ENCODE peak calls at places on chromosome 4, in five cellular contexts. One of them, this sample, is unnamed.

GRCh38 chr4:85591361-85592098 is 116.6 kb downstream of the ARHGAP24 start:
- DNase-seq in psoas muscle: no peak
- DNase-seq in CD4-positive, alpha-beta memory T cell: no peak
- DNase-seq in stomach: no peak
- DNase-seq in Peyer's patch: no peak
- DNase-seq in this sample: no peak

GRCh38 chr4:180618396-180618795 is 1624.8 kb upstream of the TENM3 start:
- DNase-seq in psoas muscle: no peak
- DNase-seq in CD4-positive, alpha-beta memory T cell: no peak
- DNase-seq in Peyer's patch: no peak
- DNase-seq in stomach: no peak
- DNase-seq in this sample: no peak

GRCh38 chr4:109079731-109080130 is 222.7 kb downstream of the COL25A1 start:
- DNase-seq in CD4-positive, alpha-beta memory T cell: no peak
- DNase-seq in psoas muscle: no peak
- DNase-seq in stomach: no peak
- DNase-seq in Peyer's patch: no peak
- DNase-seq in this sample: no peak

GRCh38 chr4:76811604-76812412 is 86.1 kb downstream of the SOWAHB start:
- DNase-seq in stomach: no peak
- DNase-seq in psoas muscle: peak; percentile 60
- DNase-seq in Peyer's patch: no peak
- DNase-seq in CD4-positive, alpha-beta memory T cell: no peak
- DNase-seq in this sample: no peak

GRCh38 chr4:145047151-145047550 is 50.8 kb downstream of the ANAPC10 start:
- DNase-seq in stomach: no peak
- DNase-seq in CD4-positive, alpha-beta memory T cell: no peak
- DNase-seq in psoas muscle: no peak
- DNase-seq in Peyer's patch: no peak
- DNase-seq in this sample: no peak

GRCh38 chr4:170248029-170248428 is 158.3 kb upstream of the AADAT start:
- DNase-seq in Peyer's patch: no peak
- DNase-seq in stomach: no peak
- DNase-seq in CD4-positive, alpha-beta memory T cell: no peak
- DNase-seq in psoas muscle: no peak
- DNase-seq in this sample: no peak

GRCh38 chr4:52861879-52862604 is at the start of gene RASL11B:
- DNase-seq in CD4-positive, alpha-beta memory T cell: peak; percentile 87
- DNase-seq in stomach: peak; percentile 89
- DNase-seq in psoas muscle: peak; percentile 89
- DNase-seq in Peyer's patch: peak; percentile 89
- DNase-seq in this sample: no peak

GRCh38 chr4:76430519-76431388 is 4.3 kb upstream of the SHROOM3 start:
- DNase-seq in Peyer's patch: no peak
- DNase-seq in CD4-positive, alpha-beta memory T cell: peak; percentile 15
- DNase-seq in stomach: no peak
- DNase-seq in psoas muscle: no peak
- DNase-seq in this sample: no peak

GRCh38 chr4:155042014-155042413 is 166.4 kb upstream of the NPY2R start:
- DNase-seq in psoas muscle: no peak
- DNase-seq in stomach: no peak
- DNase-seq in CD4-positive, alpha-beta memory T cell: no peak
- DNase-seq in Peyer's patch: no peak
- DNase-seq in this sample: no peak

GRCh38 chr4:72365016-72365415 is 204.0 kb downstream of the ADAMTS3 start:
- DNase-seq in stomach: no peak
- DNase-seq in CD4-positive, alpha-beta memory T cell: no peak
- DNase-seq in psoas muscle: no peak
- DNase-seq in Peyer's patch: no peak
- DNase-seq in this sample: no peak

GRCh38 chr4:98448923-98449322 is 187.7 kb downstream of the RAP1GDS1 start:
- DNase-seq in stomach: no peak
- DNase-seq in CD4-positive, alpha-beta memory T cell: no peak
- DNase-seq in Peyer's patch: peak; percentile 84
- DNase-seq in psoas muscle: no peak
- DNase-seq in this sample: no peak

GRCh38 chr4:87530868-87531267 is 1.7 kb upstream of the SPARCL1 start:
- DNase-seq in CD4-positive, alpha-beta memory T cell: no peak
- DNase-seq in stomach: peak; percentile 30
- DNase-seq in Peyer's patch: peak; percentile 69
- DNase-seq in psoas muscle: peak; percentile 65
- DNase-seq in this sample: no peak

GRCh38 chr4:22021116-22021515 is 72.5 kb upstream of the KCNIP4 start:
- DNase-seq in CD4-positive, alpha-beta memory T cell: no peak
- DNase-seq in Peyer's patch: no peak
- DNase-seq in psoas muscle: no peak
- DNase-seq in stomach: no peak
- DNase-seq in this sample: no peak

GRCh38 chr4:57109530-57109846 is 697 bp downstream of the IGFBP7 start:
- DNase-seq in psoas muscle: peak; percentile 41
- DNase-seq in CD4-positive, alpha-beta memory T cell: no peak
- DNase-seq in Peyer's patch: no peak
- DNase-seq in stomach: no peak
- DNase-seq in this sample: no peak

GRCh38 chr4:77001907-77002306 is 52.4 kb downstream of the SEPTIN11 start:
- DNase-seq in CD4-positive, alpha-beta memory T cell: no peak
- DNase-seq in stomach: no peak
- DNase-seq in Peyer's patch: no peak
- DNase-seq in psoas muscle: no peak
- DNase-seq in this sample: no peak

GRCh38 chr4:175789632-175790031 is 22.4 kb downstream of the GPM6A start:
- DNase-seq in stomach: no peak
- DNase-seq in Peyer's patch: no peak
- DNase-seq in psoas muscle: no peak
- DNase-seq in CD4-positive, alpha-beta memory T cell: no peak
- DNase-seq in this sample: no peak

GRCh38 chr4:152997771-152998487 is 61.8 kb downstream of the FHDC1 start:
- DNase-seq in Peyer's patch: peak; percentile 54
- DNase-seq in stomach: no peak
- DNase-seq in psoas muscle: no peak
- DNase-seq in CD4-positive, alpha-beta memory T cell: no peak
- DNase-seq in this sample: peak; percentile 96

GRCh38 chr4:139015269-139015947 is at the start of gene NOCT:
- DNase-seq in CD4-positive, alpha-beta memory T cell: peak; percentile 90
- DNase-seq in Peyer's patch: peak; percentile 96
- DNase-seq in psoas muscle: peak; percentile 95
- DNase-seq in stomach: peak; percentile 92
- DNase-seq in this sample: peak; percentile 83

GRCh38 chr4:186472948-186473347 is 82.4 kb downstream of the MTNR1A start:
- DNase-seq in stomach: no peak
- DNase-seq in CD4-positive, alpha-beta memory T cell: no peak
- DNase-seq in Peyer's patch: no peak
- DNase-seq in psoas muscle: no peak
- DNase-seq in this sample: no peak

GRCh38 chr4:118964891-118965411 is 76.3 kb downstream of the SYNPO2 start:
- DNase-seq in Peyer's patch: no peak
- DNase-seq in stomach: no peak
- DNase-seq in CD4-positive, alpha-beta memory T cell: no peak
- DNase-seq in psoas muscle: no peak
- DNase-seq in this sample: no peak

GRCh38 chr4:112552668-112553067 is 36.7 kb upstream of the NEUROG2 start:
- DNase-seq in Peyer's patch: no peak
- DNase-seq in psoas muscle: no peak
- DNase-seq in stomach: no peak
- DNase-seq in CD4-positive, alpha-beta memory T cell: no peak
- DNase-seq in this sample: peak; percentile 26

GRCh38 chr4:146952896-146953295 is 7.2 kb upstream of the TTC29 start:
- DNase-seq in Peyer's patch: no peak
- DNase-seq in CD4-positive, alpha-beta memory T cell: no peak
- DNase-seq in psoas muscle: no peak
- DNase-seq in stomach: no peak
- DNase-seq in this sample: no peak
- H3K27ac ChIP-seq in Peyer's patch: no peak overlapping the region
- H3K27ac ChIP-seq in CD4-positive, alpha-beta memory T cell: no peak overlapping the region
- H3K27ac ChIP-seq in psoas muscle: no peak overlapping the region
- H3K27ac ChIP-seq in stomach: no peak overlapping the region
- H3K27ac ChIP-seq in this sample: no peak overlapping the region

GRCh38 chr4:1113311-1114009 is at the start of gene RNF212:
- DNase-seq in stomach: peak; percentile 32
- DNase-seq in psoas muscle: peak; percentile 49
- DNase-seq in CD4-positive, alpha-beta memory T cell: peak; percentile 42
- DNase-seq in Peyer's patch: no peak
- DNase-seq in this sample: no peak
- H3K27ac ChIP-seq in stomach: no peak within 1 kb of the TSS
- H3K27ac ChIP-seq in psoas muscle: no peak within 1 kb of the TSS
- H3K27ac ChIP-seq in CD4-positive, alpha-beta memory T cell: no peak within 1 kb of the TSS
- H3K27ac ChIP-seq in Peyer's patch: no peak within 1 kb of the TSS
- H3K27ac ChIP-seq in this sample: no peak within 1 kb of the TSS

GRCh38 chr4:41133619-41134018 is 80.7 kb downstream of the APBB2 start:
- DNase-seq in psoas muscle: no peak
- DNase-seq in CD4-positive, alpha-beta memory T cell: no peak
- DNase-seq in stomach: no peak
- DNase-seq in Peyer's patch: no peak
- DNase-seq in this sample: no peak

GRCh38 chr4:41136456-41136855 is 77.9 kb downstream of the APBB2 start:
- DNase-seq in stomach: no peak
- DNase-seq in psoas muscle: no peak
- DNase-seq in CD4-positive, alpha-beta memory T cell: no peak
- DNase-seq in Peyer's patch: no peak
- DNase-seq in this sample: no peak

GRCh38 chr4:41134581-41134980 is 79.8 kb downstream of the APBB2 start:
- DNase-seq in stomach: no peak
- DNase-seq in Peyer's patch: no peak
- DNase-seq in CD4-positive, alpha-beta memory T cell: no peak
- DNase-seq in psoas muscle: no peak
- DNase-seq in this sample: no peak

GRCh38 chr4:41137879-41138278 is 76.5 kb downstream of the APBB2 start:
- DNase-seq in psoas muscle: no peak
- DNase-seq in stomach: no peak
- DNase-seq in CD4-positive, alpha-beta memory T cell: no peak
- DNase-seq in Peyer's patch: no peak
- DNase-seq in this sample: no peak

GRCh38 chr4:41135761-41136160 is 78.6 kb downstream of the APBB2 start:
- DNase-seq in psoas muscle: no peak
- DNase-seq in Peyer's patch: no peak
- DNase-seq in stomach: no peak
- DNase-seq in CD4-positive, alpha-beta memory T cell: no peak
- DNase-seq in this sample: no peak
- H3K27ac ChIP-seq in psoas muscle: no peak overlapping the region
- H3K27ac ChIP-seq in Peyer's patch: no peak overlapping the region
- H3K27ac ChIP-seq in stomach: no peak overlapping the region
- H3K27ac ChIP-seq in CD4-positive, alpha-beta memory T cell: no peak overlapping the region
- H3K27ac ChIP-seq in this sample: peak overlapping the region; percentile 62

GRCh38 chr4:102809190-102809589 is 18.2 kb downstream of the UBE2D3 start:
- DNase-seq in Peyer's patch: no peak
- DNase-seq in psoas muscle: no peak
- DNase-seq in stomach: no peak
- DNase-seq in CD4-positive, alpha-beta memory T cell: no peak
- DNase-seq in this sample: no peak
- H3K27ac ChIP-seq in Peyer's patch: no peak overlapping the region
- H3K27ac ChIP-seq in psoas muscle: peak overlapping the region; percentile 64
- H3K27ac ChIP-seq in stomach: no peak overlapping the region
- H3K27ac ChIP-seq in CD4-positive, alpha-beta memory T cell: no peak overlapping the region
- H3K27ac ChIP-seq in this sample: peak overlapping the region; percentile 15

GRCh38 chr4:125268065-125268755 is 46.5 kb upstream of the FAT4 start:
- DNase-seq in CD4-positive, alpha-beta memory T cell: no peak
- DNase-seq in stomach: no peak
- DNase-seq in psoas muscle: no peak
- DNase-seq in Peyer's patch: no peak
- DNase-seq in this sample: no peak
- H3K27ac ChIP-seq in CD4-positive, alpha-beta memory T cell: no peak overlapping the region
- H3K27ac ChIP-seq in stomach: no peak overlapping the region
- H3K27ac ChIP-seq in psoas muscle: no peak overlapping the region
- H3K27ac ChIP-seq in Peyer's patch: no peak overlapping the region
- H3K27ac ChIP-seq in this sample: peak overlapping the region; percentile 67

GRCh38 chr4:40910706-40911105 is 161.0 kb downstream of the NSUN7 start:
- DNase-seq in psoas muscle: no peak
- DNase-seq in Peyer's patch: no peak
- DNase-seq in stomach: no peak
- DNase-seq in CD4-positive, alpha-beta memory T cell: no peak
- DNase-seq in this sample: no peak
- H3K27ac ChIP-seq in psoas muscle: no peak overlapping the region
- H3K27ac ChIP-seq in Peyer's patch: no peak overlapping the region
- H3K27ac ChIP-seq in stomach: no peak overlapping the region
- H3K27ac ChIP-seq in CD4-positive, alpha-beta memory T cell: no peak overlapping the region
- H3K27ac ChIP-seq in this sample: peak overlapping the region; percentile 85

DNA sequence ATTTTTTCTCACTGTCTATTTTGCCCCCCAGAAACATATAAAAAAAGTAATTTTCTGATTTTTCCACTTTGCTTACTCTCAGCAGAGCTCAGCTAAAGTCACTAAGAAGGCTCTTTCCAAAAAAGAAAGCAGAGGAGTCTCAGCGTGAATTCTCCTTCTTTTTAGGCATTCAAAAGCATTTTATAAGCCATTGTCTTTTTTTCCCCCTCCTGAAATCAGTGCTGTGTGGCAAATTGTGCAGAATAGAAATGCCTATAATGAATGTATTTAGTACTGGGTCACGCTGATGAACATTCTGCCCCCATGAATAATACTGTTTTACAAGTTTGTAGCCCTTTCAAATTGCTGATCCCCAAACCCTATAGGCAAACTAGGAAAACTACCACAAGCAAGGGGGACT is 1.6 kb upstream of the PCDH18 start:
- DNase-seq in CD4-positive, alpha-beta memory T cell: no peak
- DNase-seq in Peyer's patch: no peak
- DNase-seq in stomach: no peak
- DNase-seq in psoas muscle: no peak
- DNase-seq in this sample: no peak
- H3K27ac ChIP-seq in CD4-positive, alpha-beta memory T cell: no peak overlapping the region
- H3K27ac ChIP-seq in Peyer's patch: peak overlapping the region; percentile 84
- H3K27ac ChIP-seq in stomach: peak overlapping the region; percentile 7
- H3K27ac ChIP-seq in psoas muscle: peak overlapping the region; percentile 57
- H3K27ac ChIP-seq in this sample: no peak overlapping the region

GRCh38 chr4:74934016-74934821 is 1.3 kb downstream of the PARM1 start:
- DNase-seq in stomach: peak; percentile 45
- DNase-seq in CD4-positive, alpha-beta memory T cell: no peak
- DNase-seq in Peyer's patch: peak; percentile 53
- DNase-seq in psoas muscle: no peak
- DNase-seq in this sample: no peak

GRCh38 chr4:74932010-74932409 is 906 bp upstream of the PARM1 start:
- DNase-seq in CD4-positive, alpha-beta memory T cell: no peak
- DNase-seq in stomach: no peak
- DNase-seq in psoas muscle: no peak
- DNase-seq in Peyer's patch: no peak
- DNase-seq in this sample: no peak

GRCh38 chr4:74933562-74934015 is 673 bp downstream of the PARM1 start:
- DNase-seq in CD4-positive, alpha-beta memory T cell: no peak
- DNase-seq in stomach: peak; percentile 28
- DNase-seq in Peyer's patch: peak; percentile 54
- DNase-seq in psoas muscle: peak; percentile 55
- DNase-seq in this sample: no peak

GRCh38 chr4:74932832-74933561 is at the start of gene PARM1:
- DNase-seq in CD4-positive, alpha-beta memory T cell: peak; percentile 1
- DNase-seq in stomach: peak; percentile 94
- DNase-seq in Peyer's patch: peak; percentile 94
- DNase-seq in psoas muscle: peak; percentile 95
- DNase-seq in this sample: peak; percentile 16

DNA sequence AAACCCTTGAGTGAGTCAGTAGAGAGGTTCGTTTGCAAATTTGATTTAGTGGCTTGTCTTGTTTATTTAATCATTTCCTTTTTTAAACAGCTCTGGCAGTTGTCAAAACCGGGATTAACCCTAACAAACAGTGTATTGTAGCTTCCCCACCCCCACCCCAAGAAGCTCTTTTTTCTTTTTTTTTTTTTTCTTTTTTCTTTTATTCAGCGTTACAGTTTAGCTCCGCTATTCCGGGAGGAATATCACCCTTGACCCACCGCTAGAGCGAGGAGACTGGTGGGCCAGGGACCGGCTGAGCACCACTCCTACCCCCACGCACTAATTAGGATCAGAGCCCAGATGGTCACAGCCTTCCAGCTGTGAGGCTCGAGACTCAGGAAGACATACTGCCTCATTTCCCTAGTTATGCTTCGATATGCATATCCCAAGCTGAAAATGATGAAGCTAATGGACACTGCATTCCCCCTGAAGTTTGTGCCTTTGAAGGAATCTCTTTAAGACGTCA is 2.0 kb downstream of the PARM1 start:
- DNase-seq in stomach: no peak
- DNase-seq in CD4-positive, alpha-beta memory T cell: no peak
- DNase-seq in Peyer's patch: no peak
- DNase-seq in psoas muscle: no peak
- DNase-seq in this sample: no peak
- H3K27ac ChIP-seq in stomach: no peak overlapping the region
- H3K27ac ChIP-seq in CD4-positive, alpha-beta memory T cell: no peak overlapping the region
- H3K27ac ChIP-seq in Peyer's patch: no peak overlapping the region
- H3K27ac ChIP-seq in psoas muscle: no peak overlapping the region
- H3K27ac ChIP-seq in this sample: no peak overlapping the region

This sample was measured in epithelial cell of prostate.